ENCODE peak calls at places on chromosomes 5 and 9, in five cellular contexts. L, F, Y, X and J are unnamed samples.

GRCh38 chr5:14628346-14628745 is 36.2 kb upstream of the OTULIN start:
- DNase-seq in L (peak; percentile 64), F (no peak), Y (no peak), X (no peak), J (no peak)

GRCh38 chr5:13771011-13771571 is 173.4 kb downstream of the DNAH5 start:
- DNase-seq in L (peak; percentile 88), F (no peak), Y (no peak), X (no peak), J (no peak)

GRCh38 chr9:101711330-101711941 is 27.0 kb downstream of the GRIN3A start:
- DNase-seq in L (no peak), F (no peak), Y (no peak), X (no peak), J (no peak)

GRCh38 chr5:59790399-59791130 is 103.0 kb downstream of the PDE4D start:
- DNase-seq in L (no peak), F (no peak), Y (no peak), X (no peak), J (no peak)

GRCh38 chr5:163846512-163846911 is 341.1 kb downstream of the MAT2B start:
- DNase-seq in L (peak; percentile 72), F (no peak), Y (no peak), X (no peak), J (no peak)

GRCh38 chr5:6593148-6594016 is 39.5 kb downstream of the NSUN2 start:
- DNase-seq in L (no peak), F (no peak), Y (no peak), X (no peak), J (no peak)

GRCh38 chr5:138610468-138611294 is 35.5 kb upstream of the HSPA9 start:
- DNase-seq in L (no peak), F (no peak), Y (no peak), X (no peak), J (no peak)

GRCh38 chr9:116701940-116702642 is 15.0 kb downstream of the TRIM32 start:
- DNase-seq in L (no peak), F (no peak), Y (no peak), X (no peak), J (no peak)

GRCh38 chr5:154370119-154370518 is 75.7 kb upstream of the SAP30L start:
- DNase-seq in L (peak; percentile 56), F (no peak), Y (no peak), X (no peak), J (peak; percentile 44)

GRCh38 chr5:80149161-80149609 is 106.7 kb downstream of the SERINC5 start:
- DNase-seq in L (no peak), F (no peak), Y (no peak), X (no peak), J (no peak)

GRCh38 chr9:87662808-87663528 is 63.0 kb upstream of the CTSL start:
- DNase-seq in L (peak; percentile 44), F (no peak), Y (peak; percentile 73), X (peak; percentile 74), J (peak; percentile 98)

GRCh38 chr5:146630467-146630866 is 114.5 kb upstream of the GPR151 start:
- DNase-seq in L (no peak), F (no peak), Y (no peak), X (no peak), J (no peak)

GRCh38 chr9:78393932-78394331 is 97.0 kb downstream of the PSAT1 start:
- DNase-seq in L (no peak), F (no peak), Y (no peak), X (no peak), J (no peak)

GRCh38 chr5:148427370-148428042 is 43.7 kb downstream of the FBXO38 start:
- DNase-seq in L (no peak), F (peak; percentile 63), Y (no peak), X (no peak), J (no peak)

GRCh38 chr5:139592289-139592688 is 31.1 kb downstream of the UBE2D2 start:
- DNase-seq in L (no peak), F (no peak), Y (no peak), X (no peak), J (no peak)

GRCh38 chr5:54186912-54187445 is 123.4 kb downstream of the ARL15 start:
- DNase-seq in L (no peak), F (no peak), Y (peak; percentile 34), X (no peak), J (no peak)

GRCh38 chr5:150021491-150022162 is 21.1 kb downstream of the HMGXB3 start:
- DNase-seq in L (peak; percentile 19), F (no peak), Y (no peak), X (no peak), J (no peak)

GRCh38 chr5:132057498-132058255 is 2.8 kb upstream of the IL3 start:
- DNase-seq in L (no peak), F (no peak), Y (no peak), X (no peak), J (no peak)

GRCh38 chr5:90613450-90613849 is 54.9 kb downstream of the ADGRV1 start:
- DNase-seq in L (no peak), F (no peak), Y (no peak), X (no peak), J (no peak)

GRCh38 chr5:132211787-132212186 is 15.9 kb downstream of the P4HA2 start:
- DNase-seq in L (no peak), F (no peak), Y (peak; percentile 80), X (no peak), J (no peak)

GRCh38 chr9:108001219-108001618 is 511.6 kb upstream of the KLF4 start:
- DNase-seq in L (no peak), F (no peak), Y (no peak), X (no peak), J (no peak)

GRCh38 chr9:12784461-12785250 is 9.8 kb downstream of the LURAP1L start:
- DNase-seq in L (peak; percentile 98), F (no peak), Y (no peak), X (peak; percentile 82), J (no peak)

GRCh38 chr5:1182633-1183423 is 18.6 kb upstream of the SLC6A19 start:
- DNase-seq in L (no peak), F (peak; percentile 51), Y (no peak), X (peak; percentile 82), J (no peak)
- TF ChIP-seq POLR2A in L (no peak), F (no peak), Y (no peak), X (peak; percentile 10), J (no peak)

GRCh38 chr5:158860706-158861105 is 239.0 kb downstream of the EBF1 start:
- DNase-seq in L (no peak), F (no peak), Y (no peak), X (no peak), J (no peak)
- TF ChIP-seq POLR2A in L (no peak), F (no peak), Y (no peak), X (no peak), J (no peak)

GRCh38 chr9:134135343-134136116 is at the start of gene WDR5:
- DNase-seq in L (peak; percentile 85), F (peak; percentile 97), Y (peak; percentile 96), X (peak; percentile 93), J (peak; percentile 99)
- TF ChIP-seq POLR2A in L (no peak), F (no peak), Y (no peak), X (peak; percentile 54), J (peak; percentile 72)

GRCh38 chr9:130689937-130690700 is 3.5 kb upstream of the EXOSC2 start:
- DNase-seq in L (peak; percentile 94), F (no peak), Y (peak; percentile 59), X (peak; percentile 92), J (peak; percentile 12)
- TF ChIP-seq POLR2A in L (peak; percentile 66), F (no peak), Y (no peak), X (peak; percentile 36), J (no peak)

GRCh38 chr5:177448244-177448950 is 1.8 kb downstream of the PRR7 start:
- DNase-seq in L (no peak), F (no peak), Y (no peak), X (no peak), J (no peak)

GRCh38 chr5:177447611-177448243 is 1.1 kb downstream of the PRR7 start:
- DNase-seq in L (peak; percentile 51), F (peak; percentile 87), Y (peak; percentile 69), X (peak; percentile 84), J (peak; percentile 98)

GRCh38 chr5:177447066-177447610 is 524 bp downstream of the PRR7 start:
- DNase-seq in L (peak; percentile 25), F (peak; percentile 92), Y (no peak), X (peak; percentile 61), J (peak; percentile 68)

GRCh38 chr5:177445052-177446016 is 1.3 kb upstream of the PRR7 start:
- DNase-seq in L (no peak), F (peak; percentile 71), Y (no peak), X (no peak), J (no peak)

GRCh38 chr5:177446184-177447065 is at the start of gene PRR7:
- DNase-seq in L (peak; percentile 64), F (peak; percentile 94), Y (peak; percentile 67), X (peak; percentile 57), J (peak; percentile 80)
- TF ChIP-seq POLR2A in L (no peak), F (no peak), Y (no peak), X (no peak), J (peak; percentile 13)